ENCODE peak calls at places on chromosomes 5 and 9, in seven cellular contexts. T is NCI-H524; C is GM03348; L is activated naive CD8-positive, alpha-beta T cell treated with anti-CD3 and anti-CD28 coated beads, Interleukin-2, amount 10 ng/mL, durations not matched to agents 7 days and 5 days; E is NCI-H460; W is mammary epithelial cell; F is GM13977. I is an unnamed sample.

GRCh38 chr5:84403773-84404172 is 19.1 kb upstream of the EDIL3 start:
- DNase-seq in T (no peak), C (peak; percentile 70), L (no peak), E (no peak), W (peak; percentile 96), F (no peak), I (no peak)

GRCh38 chr5:90390933-90391332 is 18.6 kb downstream of the CETN3 start:
- DNase-seq in T (no peak), C (peak; percentile 3), L (no peak), E (no peak), W (no peak), F (no peak), I (no peak)

GRCh38 chr5:141343242-141343952 is at the start of gene PCDHGA3:
- DNase-seq in T (peak; percentile 0), C (no peak), L (no peak), E (no peak), W (peak; percentile 60), F (no peak), I (no peak)

GRCh38 chr9:120610975-120611689 is 31.2 kb upstream of the CDK5RAP2 start:
- DNase-seq in T (peak; percentile 8), C (no peak), L (no peak), E (no peak), W (peak; percentile 83), F (no peak), I (no peak)

GRCh38 chr5:125372694-125373621 is 626.5 kb upstream of the ZNF608 start:
- DNase-seq in T (peak; percentile 91), C (peak; percentile 54), L (no peak), E (no peak), W (peak; percentile 53), F (no peak), I (no peak)

GRCh38 chr9:32940740-32941139 is 60.7 kb downstream of the APTX start:
- DNase-seq in T (peak; percentile 54), C (no peak), L (no peak), E (no peak), W (peak; percentile 26), F (no peak), I (no peak)

GRCh38 chr9:76419782-76420380 is 25.7 kb upstream of the RFK start:
- DNase-seq in T (peak; percentile 6), C (peak; percentile 56), L (no peak), E (peak; percentile 47), W (no peak), F (no peak), I (no peak)

GRCh38 chr9:38359689-38360385 is 32.7 kb upstream of the ALDH1B1 start:
- DNase-seq in T (no peak), C (peak; percentile 63), L (no peak), E (no peak), W (no peak), F (no peak), I (no peak)

GRCh38 chr9:131539223-131539923 is 6.0 kb upstream of the PRRT1B start:
- DNase-seq in T (no peak), C (no peak), L (no peak), E (no peak), W (no peak), F (no peak), I (no peak)

GRCh38 chr5:75584641-75585040 is 26.6 kb upstream of the ANKDD1B start:
- DNase-seq in T (peak; percentile 6), C (peak; percentile 6), L (no peak), E (no peak), W (no peak), F (no peak), I (no peak)

GRCh38 chr9:136002886-136003285 is 41.7 kb upstream of the UBAC1 start:
- DNase-seq in T (no peak), C (peak; percentile 41), L (no peak), E (no peak), W (no peak), F (no peak), I (no peak)

GRCh38 chr9:114483499-114483898 is 21.8 kb downstream of the WHRN start:
- DNase-seq in T (no peak), C (no peak), L (no peak), E (no peak), W (no peak), F (no peak), I (no peak)

GRCh38 chr5:78908173-78908901 is 76.8 kb downstream of the ARSB start:
- DNase-seq in T (peak; percentile 98), C (peak; percentile 65), L (no peak), E (no peak), W (no peak), F (no peak), I (no peak)

GRCh38 chr9:128203024-128203841 is at the start of gene DNM1:
- DNase-seq in T (peak; percentile 80), C (peak; percentile 99), L (peak; percentile 92), E (peak; percentile 39), W (peak; percentile 38), F (peak; percentile 99), I (peak; percentile 63)

GRCh38 chr5:122442938-122443337 is 130.9 kb downstream of the SNCAIP start:
- DNase-seq in T (no peak), C (no peak), L (no peak), E (no peak), W (no peak), F (no peak), I (no peak)

GRCh38 chr9:126304946-126305370 is 21.7 kb upstream of the MVB12B start:
- DNase-seq in T (no peak), C (no peak), L (no peak), E (no peak), W (no peak), F (no peak), I (no peak)

GRCh38 chr5:444226-444625 is 1.2 kb downstream of the EXOC3 start:
- DNase-seq in T (no peak), C (no peak), L (no peak), E (no peak), W (no peak), F (no peak), I (peak; percentile 10)

GRCh38 chr9:28487561-28487960 is 914.3 kb upstream of the C9orf72 start:
- DNase-seq in T (no peak), C (no peak), L (no peak), E (no peak), W (no peak), F (no peak), I (no peak)

GRCh38 chr9:108768739-108769138 is 87.0 kb downstream of the ACTL7B start:
- DNase-seq in T (no peak), C (no peak), L (no peak), E (no peak), W (no peak), F (no peak), I (no peak)

GRCh38 chr5:79806741-79807140 is 117.1 kb downstream of the CMYA5 start:
- DNase-seq in T (no peak), C (peak; percentile 39), L (no peak), E (no peak), W (no peak), F (no peak), I (no peak)

GRCh38 chr5:108650997-108651396 is 96.7 kb upstream of the FER start:
- DNase-seq in T (no peak), C (peak; percentile 45), L (no peak), E (no peak), W (peak; percentile 75), F (no peak), I (no peak)

GRCh38 chr5:172920995-172921394 is 38.2 kb upstream of the RPL26L1 start:
- DNase-seq in T (no peak), C (no peak), L (no peak), E (no peak), W (no peak), F (no peak), I (no peak)

GRCh38 chr9:120362446-120362845 is 217.5 kb downstream of the CDK5RAP2 start:
- DNase-seq in T (no peak), C (no peak), L (no peak), E (peak; percentile 26), W (no peak), F (no peak), I (no peak)